ENCODE peak calls at places on chromosomes 7 and 10, in six cellular contexts. One of them, this sample, is unnamed.

GRCh38 chr10:24446739-24447138 is 237.8 kb downstream of the KIAA1217 start:
- DNase-seq in cardiac fibroblast: peak
- DNase-seq in gastrocnemius medialis: peak
- DNase-seq in lung microvascular endothelial cell: no peak
- DNase-seq in neuronal stem cell: no peak
- DNase-seq in dorsolateral prefrontal cortex: no peak
- DNase-seq in this sample: no peak

GRCh38 chr7:151454932-151455530 is 15.1 kb upstream of the CRYGN start:
- DNase-seq in cardiac fibroblast: no peak
- DNase-seq in gastrocnemius medialis: peak
- DNase-seq in lung microvascular endothelial cell: no peak
- DNase-seq in neuronal stem cell: no peak
- DNase-seq in dorsolateral prefrontal cortex: no peak
- DNase-seq in this sample: no peak

GRCh38 chr10:1581189-1581588 is 156.1 kb downstream of the ADARB2 start:
- DNase-seq in cardiac fibroblast: no peak
- DNase-seq in gastrocnemius medialis: no peak
- DNase-seq in lung microvascular endothelial cell: no peak
- DNase-seq in neuronal stem cell: no peak
- DNase-seq in dorsolateral prefrontal cortex: no peak
- DNase-seq in this sample: no peak

GRCh38 chr10:26637521-26638275 is 59.8 kb upstream of the PDSS1 start:
- DNase-seq in cardiac fibroblast: no peak
- DNase-seq in gastrocnemius medialis: no peak
- DNase-seq in lung microvascular endothelial cell: no peak
- DNase-seq in neuronal stem cell: no peak
- DNase-seq in dorsolateral prefrontal cortex: no peak
- DNase-seq in this sample: no peak

GRCh38 chr7:127845497-127846214 is 185.6 kb downstream of the LRRC4 start:
- DNase-seq in cardiac fibroblast: no peak
- DNase-seq in gastrocnemius medialis: no peak
- DNase-seq in lung microvascular endothelial cell: no peak
- DNase-seq in neuronal stem cell: no peak
- DNase-seq in dorsolateral prefrontal cortex: no peak
- DNase-seq in this sample: no peak

GRCh38 chr7:51060536-51060935 is 256.1 kb downstream of the COBL start:
- DNase-seq in cardiac fibroblast: no peak
- DNase-seq in gastrocnemius medialis: no peak
- DNase-seq in lung microvascular endothelial cell: peak
- DNase-seq in neuronal stem cell: no peak
- DNase-seq in dorsolateral prefrontal cortex: no peak
- DNase-seq in this sample: no peak

GRCh38 chr7:112866424-112866823 is 76.2 kb upstream of the TMEM168 start:
- DNase-seq in cardiac fibroblast: no peak
- DNase-seq in gastrocnemius medialis: no peak
- DNase-seq in lung microvascular endothelial cell: peak
- DNase-seq in neuronal stem cell: no peak
- DNase-seq in dorsolateral prefrontal cortex: no peak
- DNase-seq in this sample: no peak

GRCh38 chr7:66952343-66953043 is 31.5 kb downstream of the TMEM248 start:
- DNase-seq in cardiac fibroblast: peak
- DNase-seq in gastrocnemius medialis: no peak
- DNase-seq in lung microvascular endothelial cell: peak
- DNase-seq in neuronal stem cell: no peak
- DNase-seq in dorsolateral prefrontal cortex: no peak
- DNase-seq in this sample: no peak

GRCh38 chr7:26993816-26994810 is 101.7 kb downstream of the HOXA1 start:
- DNase-seq in cardiac fibroblast: no peak
- DNase-seq in gastrocnemius medialis: no peak
- DNase-seq in lung microvascular endothelial cell: no peak
- DNase-seq in neuronal stem cell: no peak
- DNase-seq in dorsolateral prefrontal cortex: no peak
- DNase-seq in this sample: no peak

GRCh38 chr7:50307368-50308012 is 3.0 kb downstream of the IKZF1 start:
- DNase-seq in cardiac fibroblast: no peak
- DNase-seq in gastrocnemius medialis: no peak
- DNase-seq in lung microvascular endothelial cell: no peak
- DNase-seq in neuronal stem cell: no peak
- DNase-seq in dorsolateral prefrontal cortex: no peak
- DNase-seq in this sample: peak

GRCh38 chr7:90720970-90721768 is 125.0 kb downstream of the CDK14 start:
- DNase-seq in cardiac fibroblast: peak
- DNase-seq in gastrocnemius medialis: peak
- DNase-seq in lung microvascular endothelial cell: peak
- DNase-seq in neuronal stem cell: no peak
- DNase-seq in dorsolateral prefrontal cortex: no peak
- DNase-seq in this sample: no peak

GRCh38 chr10:26274391-26274790 is 57.8 kb downstream of the GAD2 start:
- DNase-seq in cardiac fibroblast: no peak
- DNase-seq in gastrocnemius medialis: no peak
- DNase-seq in lung microvascular endothelial cell: no peak
- DNase-seq in neuronal stem cell: no peak
- DNase-seq in dorsolateral prefrontal cortex: no peak
- DNase-seq in this sample: no peak

GRCh38 chr10:74460812-74461211 is 309.8 kb downstream of the ADK start:
- DNase-seq in cardiac fibroblast: no peak
- DNase-seq in gastrocnemius medialis: no peak
- DNase-seq in lung microvascular endothelial cell: peak
- DNase-seq in neuronal stem cell: no peak
- DNase-seq in dorsolateral prefrontal cortex: no peak
- DNase-seq in this sample: no peak

GRCh38 chr10:51892313-51892712 is 192.9 kb upstream of the CSTF2T start:
- DNase-seq in cardiac fibroblast: no peak
- DNase-seq in gastrocnemius medialis: no peak
- DNase-seq in lung microvascular endothelial cell: no peak
- DNase-seq in neuronal stem cell: no peak
- DNase-seq in dorsolateral prefrontal cortex: no peak
- DNase-seq in this sample: no peak

GRCh38 chr10:69800109-69800508 is 1.6 kb upstream of the COL13A1 start:
- DNase-seq in cardiac fibroblast: peak
- DNase-seq in gastrocnemius medialis: no peak
- DNase-seq in lung microvascular endothelial cell: peak
- DNase-seq in neuronal stem cell: peak
- DNase-seq in dorsolateral prefrontal cortex: no peak
- DNase-seq in this sample: peak

GRCh38 chr10:43123361-43124093 is 14.7 kb upstream of the CSGALNACT2 start:
- DNase-seq in cardiac fibroblast: no peak
- DNase-seq in gastrocnemius medialis: no peak
- DNase-seq in lung microvascular endothelial cell: no peak
- DNase-seq in neuronal stem cell: no peak
- DNase-seq in dorsolateral prefrontal cortex: no peak
- DNase-seq in this sample: no peak

GRCh38 chr10:1573981-1574380 is 163.3 kb downstream of the ADARB2 start:
- DNase-seq in cardiac fibroblast: no peak
- DNase-seq in gastrocnemius medialis: no peak
- DNase-seq in lung microvascular endothelial cell: no peak
- DNase-seq in neuronal stem cell: no peak
- DNase-seq in dorsolateral prefrontal cortex: no peak
- DNase-seq in this sample: no peak

GRCh38 chr10:70565556-70566514 is 36.7 kb downstream of the PRF1 start:
- DNase-seq in cardiac fibroblast: no peak
- DNase-seq in gastrocnemius medialis: no peak
- DNase-seq in lung microvascular endothelial cell: no peak
- DNase-seq in neuronal stem cell: no peak
- DNase-seq in dorsolateral prefrontal cortex: no peak
- DNase-seq in this sample: no peak

GRCh38 chr7:20408467-20408826 is 77.7 kb downstream of the ITGB8 start:
- DNase-seq in cardiac fibroblast: peak
- DNase-seq in gastrocnemius medialis: no peak
- DNase-seq in lung microvascular endothelial cell: peak
- DNase-seq in neuronal stem cell: no peak
- DNase-seq in dorsolateral prefrontal cortex: no peak
- DNase-seq in this sample: no peak

GRCh38 chr10:112637901-112638300 is 190.9 kb downstream of the VTI1A start:
- DNase-seq in cardiac fibroblast: no peak
- DNase-seq in gastrocnemius medialis: no peak
- DNase-seq in lung microvascular endothelial cell: no peak
- DNase-seq in neuronal stem cell: no peak
- DNase-seq in dorsolateral prefrontal cortex: no peak
- DNase-seq in this sample: no peak

GRCh38 chr10:132712698-132713232 is 73.2 kb downstream of the NKX6-2 start:
- DNase-seq in cardiac fibroblast: no peak
- DNase-seq in gastrocnemius medialis: no peak
- DNase-seq in lung microvascular endothelial cell: no peak
- DNase-seq in neuronal stem cell: no peak
- DNase-seq in dorsolateral prefrontal cortex: no peak
- DNase-seq in this sample: no peak

GRCh38 chr7:116899308-116899707 is 36.9 kb downstream of the CAPZA2 start:
- DNase-seq in cardiac fibroblast: peak
- DNase-seq in gastrocnemius medialis: no peak
- DNase-seq in lung microvascular endothelial cell: no peak
- DNase-seq in neuronal stem cell: no peak
- DNase-seq in dorsolateral prefrontal cortex: no peak
- DNase-seq in this sample: peak

GRCh38 chr10:28300027-28300426 is 2.8 kb downstream of the MPP7 start:
- DNase-seq in cardiac fibroblast: no peak
- DNase-seq in gastrocnemius medialis: no peak
- DNase-seq in lung microvascular endothelial cell: peak
- DNase-seq in neuronal stem cell: no peak
- DNase-seq in dorsolateral prefrontal cortex: no peak
- DNase-seq in this sample: no peak

GRCh38 chr7:1291040-1291689 is 58.5 kb downstream of the UNCX start:
- DNase-seq in cardiac fibroblast: peak
- DNase-seq in gastrocnemius medialis: no peak
- DNase-seq in lung microvascular endothelial cell: no peak
- DNase-seq in neuronal stem cell: no peak
- DNase-seq in dorsolateral prefrontal cortex: no peak
- DNase-seq in this sample: no peak

This sample was measured in erythroblast.